ENCODE peak calls at places on chromosomes 12 and 14, in four cellular contexts. N, C, E and I are unnamed samples.

GRCh38 chr14:22476882-22477281 is 112.1 kb downstream of the DAD1 start:
- DNase-seq in N (no peak), C (no peak), E (no peak), I (no peak)

GRCh38 chr14:27056586-27056985 is 458.8 kb upstream of the NOVA1 start:
- DNase-seq in N (no peak), C (no peak), E (no peak), I (no peak)

GRCh38 chr12:117599849-117600248 is 238.4 kb upstream of the NOS1 start:
- DNase-seq in N (no peak), C (no peak), E (no peak), I (no peak)

GRCh38 chr14:92421756-92422155 is 91.8 kb upstream of the RIN3 start:
- DNase-seq in N (no peak), C (no peak), E (peak), I (no peak)

GRCh38 chr12:109255377-109255776 is 53.7 kb downstream of the FOXN4 start:
- DNase-seq in N (no peak), C (no peak), E (peak), I (peak)

GRCh38 chr14:81519200-81519998 is 14.3 kb downstream of the SEL1L start:
- DNase-seq in N (no peak), C (no peak), E (peak), I (no peak)

GRCh38 chr14:101780887-101781239 is 19.4 kb downstream of the PPP2R5C start:
- DNase-seq in N (no peak), C (peak), E (no peak), I (no peak)

GRCh38 chr12:4562034-4562657 is at the start of gene DYRK4:
- DNase-seq in N (peak), C (peak), E (peak), I (peak)

GRCh38 chr14:104093366-104094055 is 8.0 kb downstream of the ASPG start:
- DNase-seq in N (peak), C (peak), E (no peak), I (no peak)

GRCh38 chr14:36105401-36105800 is 71.1 kb downstream of the PTCSC3 start:
- DNase-seq in N (no peak), C (no peak), E (no peak), I (no peak)

GRCh38 chr12:50174971-50175715 is 8.0 kb upstream of the CERS5 start:
- DNase-seq in N (no peak), C (no peak), E (peak), I (no peak)

GRCh38 chr12:107912421-107913004 is 138.0 kb downstream of the ASCL4 start:
- DNase-seq in N (peak), C (peak), E (peak), I (peak)

GRCh38 chr14:105944632-105945610 is 418.5 kb downstream of the TMEM121 start:
- DNase-seq in N (peak), C (peak), E (no peak), I (peak)

GRCh38 chr12:105418232-105418631 is 87.7 kb downstream of the C12orf75 start:
- DNase-seq in N (no peak), C (no peak), E (peak), I (no peak)

GRCh38 chr12:98446716-98447115 is 68.7 kb upstream of the TMPO start:
- DNase-seq in N (no peak), C (no peak), E (peak), I (no peak)

GRCh38 chr12:60714141-60714900 is 1118.5 kb downstream of the SLC16A7 start:
- DNase-seq in N (no peak), C (no peak), E (no peak), I (no peak)

GRCh38 chr14:100120522-100121269 is 38.7 kb downstream of the DEGS2 start:
- DNase-seq in N (no peak), C (no peak), E (no peak), I (no peak)

GRCh38 chr14:65226824-65227604 is 124.7 kb upstream of the MAX start:
- DNase-seq in N (no peak), C (peak), E (peak), I (no peak)

GRCh38 chr12:130339946-130340345 is 2.3 kb downstream of the PIWIL1 start:
- DNase-seq in N (no peak), C (peak), E (no peak), I (no peak)

GRCh38 chr12:132866251-132866828 is 21.1 kb downstream of the CHFR start:
- DNase-seq in N (no peak), C (no peak), E (peak), I (no peak)

GRCh38 chr12:57124259-57124877 is 3.9 kb upstream of the LRP1 start:
- DNase-seq in N (peak), C (peak), E (peak), I (peak)